ENCODE peak calls at places on chromosomes 6 and 20, in four cellular contexts. A, R, J and Q are unnamed samples.

GRCh38 chr6:170026272-170027110 is 264.4 kb downstream of the DLL1 start:
- DNase-seq in A (no peak), R (no peak), J (peak; percentile 72), Q (peak; percentile 12)

GRCh38 chr20:63636752-63637633 is 10.1 kb upstream of the GMEB2 start:
- DNase-seq in A (no peak), R (no peak), J (no peak), Q (no peak)

GRCh38 chr6:75275067-75275466 is 9.5 kb downstream of the TMEM30A start:
- DNase-seq in A (no peak), R (no peak), J (no peak), Q (no peak)

GRCh38 chr6:11613858-11614257 is 76.3 kb downstream of the TMEM170B start:
- DNase-seq in A (no peak), R (peak; percentile 8), J (no peak), Q (no peak)

GRCh38 chr6:108031968-108032367 is 42.6 kb downstream of the OSTM1 start:
- DNase-seq in A (no peak), R (no peak), J (no peak), Q (no peak)

GRCh38 chr6:37757381-37757780 is 59.7 kb upstream of the MDGA1 start:
- DNase-seq in A (no peak), R (no peak), J (no peak), Q (no peak)

GRCh38 chr20:38631155-38632022 is 29.8 kb downstream of the ARHGAP40 start:
- DNase-seq in A (no peak), R (no peak), J (no peak), Q (no peak)

GRCh38 chr6:25503686-25504085 is 148.3 kb upstream of the SCGN start:
- DNase-seq in A (no peak), R (no peak), J (no peak), Q (no peak)

GRCh38 chr6:93701526-93701925 is 282.2 kb upstream of the EPHA7 start:
- DNase-seq in A (no peak), R (no peak), J (no peak), Q (no peak)

GRCh38 chr6:147106759-147107401 is 97.3 kb upstream of the STXBP5 start:
- DNase-seq in A (peak; percentile 44), R (no peak), J (no peak), Q (no peak)

GRCh38 chr20:49100934-49101333 is 54.8 kb downstream of the CSE1L start:
- DNase-seq in A (no peak), R (no peak), J (no peak), Q (no peak)

GRCh38 chr6:26217714-26218075 is 130.5 kb downstream of the HFE start:
- DNase-seq in A (no peak), R (no peak), J (peak; percentile 73), Q (no peak)

GRCh38 chr6:45923831-45924391 is 91.7 kb downstream of the CLIC5 start:
- DNase-seq in A (no peak), R (no peak), J (no peak), Q (no peak)

GRCh38 chr6:30618270-30618787 is 689 bp downstream of the MRPS18B start:
- DNase-seq in A (no peak), R (no peak), J (peak; percentile 52), Q (no peak)

GRCh38 chr6:163998496-163998895 is 584.0 kb downstream of the QKI start:
- DNase-seq in A (no peak), R (no peak), J (no peak), Q (no peak)

GRCh38 chr6:54647301-54647664 is 199.3 kb upstream of the FAM83B start:
- DNase-seq in A (no peak), R (no peak), J (no peak), Q (no peak)

GRCh38 chr6:69791065-69791471 is 5.7 kb downstream of the LMBRD1 start:
- DNase-seq in A (no peak), R (no peak), J (no peak), Q (no peak)

GRCh38 chr20:47156431-47156841 is 200.1 kb downstream of the ZMYND8 start:
- DNase-seq in A (no peak), R (no peak), J (no peak), Q (peak; percentile 27)

GRCh38 chr6:33492093-33492492 is 37.7 kb downstream of the ZBTB9 start:
- DNase-seq in A (no peak), R (no peak), J (no peak), Q (no peak)

GRCh38 chr6:129351807-129352206 is 358.2 kb downstream of the ARHGAP18 start:
- DNase-seq in A (no peak), R (no peak), J (no peak), Q (no peak)

GRCh38 chr6:90619221-90619620 is 32.3 kb upstream of the MAP3K7 start:
- DNase-seq in A (no peak), R (no peak), J (no peak), Q (no peak)

GRCh38 chr6:122726649-122727048 is 52.9 kb upstream of the FABP7 start:
- DNase-seq in A (no peak), R (no peak), J (no peak), Q (no peak)

GRCh38 chr20:22752324-22752723 is 168.0 kb upstream of the FOXA2 start:
- DNase-seq in A (no peak), R (no peak), J (no peak), Q (no peak)

GRCh38 chr6:13305256-13305650 is 23.1 kb downstream of the TBC1D7 start:
- DNase-seq in A (no peak), R (no peak), J (no peak), Q (no peak)

GRCh38 chr6:116064626-116065025 is 3.9 kb upstream of the FRK start:
- DNase-seq in A (no peak), R (no peak), J (no peak), Q (no peak)

GRCh38 chr20:6697228-6697972 is 70.1 kb upstream of the BMP2 start:
- DNase-seq in A (no peak), R (no peak), J (no peak), Q (no peak)

GRCh38 chr20:6699931-6700562 is 67.4 kb upstream of the BMP2 start:
- DNase-seq in A (no peak), R (no peak), J (no peak), Q (no peak)

GRCh38 chr20:6698723-6699122 is 68.8 kb upstream of the BMP2 start:
- DNase-seq in A (no peak), R (no peak), J (no peak), Q (no peak)

GRCh38 chr20:6696001-6696400 is 71.5 kb upstream of the BMP2 start:
- DNase-seq in A (no peak), R (no peak), J (no peak), Q (no peak)

DNA sequence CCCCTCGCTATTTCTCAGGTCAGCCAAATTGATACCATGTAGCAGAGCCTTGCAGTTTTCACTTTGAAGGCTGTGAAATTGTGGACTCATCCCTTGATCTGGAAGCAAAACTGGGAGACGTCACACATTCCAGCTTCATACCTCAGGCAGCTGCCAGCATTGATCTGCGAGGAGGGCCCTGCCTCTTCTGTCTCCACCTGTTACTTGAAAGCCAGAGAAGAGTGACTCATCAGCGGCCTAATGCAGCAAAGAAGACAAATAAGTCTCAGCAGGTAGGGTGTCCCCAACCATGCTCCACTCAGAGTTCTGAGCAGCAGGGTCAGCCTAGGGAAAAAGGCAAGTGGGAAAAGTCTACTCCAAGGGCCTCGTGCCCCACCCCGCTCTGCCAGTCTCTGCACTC is 69.4 kb upstream of the BMP2 start:
- DNase-seq in A (no peak), R (peak; percentile 25), J (no peak), Q (no peak)
- H3K9me3 ChIP-seq in A (no peaks in the 10 kb centered on the region), R (no peaks in the 10 kb centered on the region), J (no peaks in the 10 kb centered on the region), Q (no peaks in the 10 kb centered on the region)

GRCh38 chr6:112086744-112087135 is 542 bp downstream of the TUBE1 start:
- DNase-seq in A (peak; percentile 8), R (peak; percentile 53), J (no peak), Q (no peak)

GRCh38 chr6:112085666-112086065 is 1.6 kb downstream of the TUBE1 start:
- DNase-seq in A (peak; percentile 58), R (no peak), J (no peak), Q (no peak)

GRCh38 chr6:112087916-112088315 is 525 bp downstream of the FAM229B start:
- DNase-seq in A (no peak), R (no peak), J (no peak), Q (no peak)

GRCh38 chr6:112081569-112081968 is 5.7 kb downstream of the TUBE1 start:
- DNase-seq in A (no peak), R (no peak), J (no peak), Q (no peak)

DNA sequence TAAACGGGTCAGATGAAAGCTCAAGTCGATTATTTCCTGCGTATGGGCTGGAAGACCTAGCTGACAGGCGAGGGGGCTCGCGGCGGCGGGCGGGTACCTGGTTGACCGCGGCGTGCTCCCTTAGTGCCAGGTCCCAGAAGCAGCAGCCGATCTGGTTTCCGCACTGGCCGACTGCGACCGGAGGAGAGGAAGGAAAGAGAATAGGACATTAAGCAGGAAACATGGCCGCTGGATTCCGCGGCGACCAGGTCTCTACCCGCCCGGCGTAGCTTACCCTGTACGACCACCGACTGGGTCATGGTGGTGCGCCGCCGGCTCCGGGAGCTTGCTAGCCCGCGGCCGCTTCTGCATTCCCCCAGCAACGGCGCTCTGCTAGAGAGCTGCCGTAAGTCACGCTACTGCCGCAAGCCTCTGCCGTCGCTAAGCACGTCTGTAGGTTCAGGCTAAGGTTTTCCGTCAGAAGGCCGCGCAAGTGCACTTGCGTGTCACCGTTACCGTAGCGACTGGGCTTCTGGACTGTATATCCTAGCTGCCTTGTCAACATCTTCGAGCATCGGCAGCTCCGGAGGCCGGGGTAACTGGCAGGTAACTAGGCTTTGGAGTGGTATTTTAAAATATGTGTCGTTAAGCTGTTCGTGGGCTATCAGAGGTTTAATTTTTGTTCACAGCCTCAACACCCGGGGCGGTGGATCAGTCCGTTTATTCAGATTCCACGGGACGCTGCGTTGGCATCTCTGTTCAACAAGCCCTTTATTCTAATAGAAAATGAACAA is at the start of the genes FAM229B and TUBE1:
- DNase-seq in A (peak; percentile 96), R (peak; percentile 39), J (peak; percentile 98), Q (peak; percentile 94)
- TF ChIP-seq POLR2A in A (peak; percentile 95), R (peak; percentile 61), J (peak; percentile 65), Q (peak; percentile 89)

GRCh38 chr6:920512-920911 is 227.6 kb upstream of the EXOC2 start:
- DNase-seq in A (no peak), R (no peak), J (no peak), Q (no peak)
- H3K9me3 ChIP-seq in A (no peaks in the 10 kb centered on the region), R (peaks cover 3% of the 10 kb centered on the region), J (peaks cover 68% of the 10 kb centered on the region), Q (no peaks in the 10 kb centered on the region)

DNA sequence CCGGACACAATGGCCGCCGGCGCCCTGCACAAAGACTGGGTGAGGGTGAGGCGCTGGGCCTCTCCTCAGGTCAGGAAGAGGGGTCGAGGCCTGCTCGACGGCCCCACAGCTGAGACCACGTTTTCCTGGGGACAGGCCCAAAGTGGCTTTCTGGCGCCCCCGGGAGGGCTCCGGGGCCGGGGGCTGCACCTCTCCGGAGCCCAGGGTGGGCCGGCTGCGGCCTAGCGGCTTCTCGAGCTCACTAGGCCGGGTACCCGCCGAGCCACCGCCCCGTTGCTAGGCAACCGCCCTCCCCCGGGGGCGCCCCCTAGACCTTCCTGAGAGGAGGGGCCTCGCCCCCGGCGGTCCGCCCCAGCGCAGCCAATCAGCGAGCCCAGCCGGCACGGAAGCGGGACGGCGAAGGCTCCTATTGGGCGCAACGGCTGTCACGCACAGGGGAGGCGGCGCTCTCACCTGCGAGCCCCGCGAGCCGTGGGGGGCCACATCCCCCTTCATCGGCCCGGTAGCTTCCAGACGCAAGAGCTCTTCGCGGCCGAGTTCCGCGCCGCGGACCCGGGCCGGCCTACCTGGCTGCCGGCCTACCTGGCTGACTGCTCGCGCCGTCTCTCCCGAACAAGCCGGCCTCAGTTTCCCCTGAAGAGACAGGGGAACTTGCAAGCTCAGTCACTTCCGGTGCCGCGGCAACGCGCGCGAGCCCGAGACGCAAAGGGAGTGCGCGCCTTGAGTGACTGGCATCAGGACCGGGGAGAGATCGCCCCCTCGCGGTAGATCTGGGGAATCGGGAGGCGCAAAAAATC is 812 bp upstream of the BCL2L1 start:
- DNase-seq in A (peak; percentile 98), R (peak; percentile 92), J (peak; percentile 100), Q (peak; percentile 98)
- TF ChIP-seq POLR2A in A (peak; percentile 51), R (peak; percentile 20), J (peak; percentile 33), Q (peak; percentile 77)

GRCh38 chr20:15911557-15911956 is 661.7 kb downstream of the KIF16B start:
- DNase-seq in A (no peak), R (no peak), J (no peak), Q (no peak)
- H3K9me3 ChIP-seq in A (no peaks in the 10 kb centered on the region), R (peaks cover 4% of the 10 kb centered on the region), J (no peaks in the 10 kb centered on the region), Q (no peaks in the 10 kb centered on the region)

GRCh38 chr20:6091661-6092060 is 31.2 kb downstream of the FERMT1 start:
- DNase-seq in A (no peak), R (no peak), J (no peak), Q (no peak)
- TF ChIP-seq POLR2A in A (no peak), R (no peak), J (no peak), Q (no peak)